ENCODE peak calls at places on chromosomes 13 and 19, in four cellular contexts. F, X, L and N are unnamed samples.

GRCh38 chr19:57310792-57311191 is 9.5 kb upstream of the ZNF543 start:
- DNase-seq in F (no peak), X (no peak), L (no peak), N (no peak)

GRCh38 chr19:38759590-38760003 is 13.7 kb downstream of the LGALS7 start:
- DNase-seq in F (no peak), X (no peak), L (no peak), N (peak; percentile 59)

GRCh38 chr19:13083627-13084026 is 19.0 kb downstream of the LYL1 start:
- DNase-seq in F (no peak), X (no peak), L (no peak), N (no peak)

GRCh38 chr19:14772467-14772866 is 5.9 kb downstream of the ADGRE2 start:
- DNase-seq in F (no peak), X (no peak), L (no peak), N (no peak)

GRCh38 chr13:94268661-94269060 is 210.8 kb downstream of the DCT start:
- DNase-seq in F (no peak), X (no peak), L (no peak), N (no peak)

GRCh38 chr13:42392706-42393572 is 121.0 kb downstream of the AKAP11 start:
- DNase-seq in F (no peak), X (no peak), L (no peak), N (no peak)

GRCh38 chr13:27621116-27621365 is 651 bp upstream of the POLR1D start:
- DNase-seq in F (no peak), X (peak; percentile 40), L (no peak), N (no peak)

GRCh38 chr19:12784871-12785430 is 6.3 kb upstream of the JUNB start:
- DNase-seq in F (peak; percentile 49), X (no peak), L (no peak), N (no peak)

GRCh38 chr13:57624565-57625435 is 6.7 kb upstream of the PCDH17 start:
- DNase-seq in F (peak; percentile 44), X (no peak), L (peak; percentile 77), N (no peak)

GRCh38 chr13:46668302-46668720 is 115.3 kb downstream of the LRCH1 start:
- DNase-seq in F (no peak), X (no peak), L (no peak), N (peak; percentile 44)

GRCh38 chr19:21765151-21765550 is 2.2 kb downstream of the ZNF100 start:
- DNase-seq in F (no peak), X (peak; percentile 2), L (no peak), N (no peak)

GRCh38 chr19:54430306-54431254 is 15.3 kb downstream of the TTYH1 start:
- DNase-seq in F (peak; percentile 86), X (peak; percentile 21), L (no peak), N (no peak)

GRCh38 chr19:58491393-58491792 is 15.2 kb downstream of the ZNF446 start:
- DNase-seq in F (no peak), X (no peak), L (no peak), N (no peak)

GRCh38 chr13:44244288-44244687 is 129.3 kb upstream of the SERP2 start:
- DNase-seq in F (no peak), X (peak; percentile 70), L (no peak), N (no peak)

GRCh38 chr19:45774765-45775164 is 5.7 kb upstream of the SIX5 start:
- DNase-seq in F (no peak), X (no peak), L (no peak), N (peak; percentile 32)

GRCh38 chr19:30066781-30067759 is 125.0 kb downstream of the URI1 start:
- DNase-seq in F (peak; percentile 18), X (no peak), L (no peak), N (no peak)

GRCh38 chr13:112184851-112185371 is 118.0 kb downstream of the SOX1 start:
- DNase-seq in F (no peak), X (no peak), L (no peak), N (no peak)

GRCh38 chr19:33734913-33735312 is 61.8 kb upstream of the KCTD15 start:
- DNase-seq in F (peak; percentile 69), X (no peak), L (no peak), N (no peak)

GRCh38 chr13:75788494-75788991 is 152.4 kb downstream of the LMO7 start:
- DNase-seq in F (no peak), X (no peak), L (no peak), N (peak; percentile 74)

GRCh38 chr19:12967907-12968306 is 1.5 kb upstream of the DAND5 start:
- DNase-seq in F (no peak), X (no peak), L (no peak), N (no peak)

GRCh38 chr13:81171065-81171647 is 830.2 kb upstream of the SPRY2 start:
- DNase-seq in F (peak; percentile 12), X (peak; percentile 3), L (peak; percentile 9), N (no peak)

GRCh38 chr13:22828081-22828480 is 352.7 kb upstream of the SGCG start:
- DNase-seq in F (no peak), X (no peak), L (no peak), N (no peak)

GRCh38 chr13:103036268-103036667 is 29.9 kb downstream of the SLC10A2 start:
- DNase-seq in F (no peak), X (no peak), L (no peak), N (no peak)

GRCh38 chr13:99356216-99357089 is 49.3 kb upstream of the GPR183 start:
- DNase-seq in F (no peak), X (no peak), L (no peak), N (no peak)

GRCh38 chr19:40414536-40415535 is 1.7 kb upstream of the PRX start:
- DNase-seq in F (peak; percentile 12), X (no peak), L (no peak), N (no peak)

GRCh38 chr19:14383556-14383897 is 2.3 kb downstream of the ADGRE5 start:
- DNase-seq in F (no peak), X (no peak), L (no peak), N (peak; percentile 51)

GRCh38 chr13:21800847-21801616 is 130.2 kb downstream of the FGF9 start:
- DNase-seq in F (no peak), X (no peak), L (no peak), N (no peak)

GRCh38 chr13:77379508-77379907 is 52.6 kb upstream of the MYCBP2 start:
- DNase-seq in F (no peak), X (no peak), L (no peak), N (no peak)

GRCh38 chr19:18867751-18868150 is 28.2 kb downstream of the CERS1 start:
- DNase-seq in F (no peak), X (no peak), L (no peak), N (no peak)

GRCh38 chr13:90690458-90691063 is 656.9 kb upstream of the MIR17HG start:
- DNase-seq in F (no peak), X (no peak), L (no peak), N (no peak)

GRCh38 chr13:44271915-44272341 is 101.7 kb upstream of the SERP2 start:
- DNase-seq in F (peak; percentile 55), X (no peak), L (no peak), N (no peak)

GRCh38 chr19:51166846-51167490 is 24.9 kb downstream of the SIGLEC7 start:
- DNase-seq in F (no peak), X (no peak), L (no peak), N (peak; percentile 31)

GRCh38 chr19:53002479-53002878 is 11.2 kb upstream of the ERVV-1 start:
- DNase-seq in F (no peak), X (no peak), L (no peak), N (no peak)

GRCh38 chr13:113904411-113904810 is 40.5 kb upstream of the GAS6 start:
- DNase-seq in F (no peak), X (no peak), L (no peak), N (peak; percentile 44)

GRCh38 chr13:51838235-51838846 is 6.6 kb downstream of the TMEM272 start:
- DNase-seq in F (no peak), X (no peak), L (no peak), N (no peak)

GRCh38 chr13:43360196-43360595 is 336.8 kb downstream of the DNAJC15 start:
- DNase-seq in F (no peak), X (no peak), L (no peak), N (no peak)

GRCh38 chr19:39845621-39846175 is 481 bp downstream of the FBL start:
- DNase-seq in F (peak; percentile 73), X (no peak), L (no peak), N (no peak)

GRCh38 chr13:59689057-59689456 is 474.7 kb downstream of the DIAPH3 start:
- DNase-seq in F (no peak), X (no peak), L (no peak), N (no peak)

GRCh38 chr13:113584870-113585671 is 518 bp downstream of the TFDP1 start:
- DNase-seq in F (peak; percentile 77), X (no peak), L (no peak), N (peak; percentile 24)

GRCh38 chr13:113164492-113164891 is 6.0 kb downstream of the PROZ start:
- DNase-seq in F (no peak), X (no peak), L (no peak), N (no peak)

DNA sequence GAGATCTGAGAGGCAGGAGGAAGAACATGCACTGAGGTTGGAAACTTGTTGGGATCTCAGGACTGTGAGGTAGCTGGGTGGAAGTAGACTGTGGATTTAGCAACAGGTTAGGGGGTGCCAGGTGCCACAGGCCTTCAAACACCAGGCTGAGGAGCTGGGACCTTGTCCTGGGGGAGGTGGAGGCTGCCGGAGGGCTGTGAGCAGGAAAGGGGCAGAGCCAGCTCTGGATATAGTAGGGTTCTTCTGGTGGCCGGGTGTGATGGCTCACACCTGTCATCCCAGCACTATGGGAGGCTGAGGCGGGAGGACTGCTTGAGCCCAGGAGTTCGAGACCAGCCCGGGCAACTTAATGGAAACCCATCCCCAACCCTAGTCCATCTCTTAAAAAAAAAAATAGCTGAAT is 3.1 kb downstream of the FUZ start:
- DNase-seq in F (no peak), X (no peak), L (no peak), N (no peak)
- H3K27ac ChIP-seq in F (peak overlapping the region; percentile 36), X (peak overlapping the region; percentile 63), L (no peak overlapping the region), N (no peak overlapping the region)

DNA sequence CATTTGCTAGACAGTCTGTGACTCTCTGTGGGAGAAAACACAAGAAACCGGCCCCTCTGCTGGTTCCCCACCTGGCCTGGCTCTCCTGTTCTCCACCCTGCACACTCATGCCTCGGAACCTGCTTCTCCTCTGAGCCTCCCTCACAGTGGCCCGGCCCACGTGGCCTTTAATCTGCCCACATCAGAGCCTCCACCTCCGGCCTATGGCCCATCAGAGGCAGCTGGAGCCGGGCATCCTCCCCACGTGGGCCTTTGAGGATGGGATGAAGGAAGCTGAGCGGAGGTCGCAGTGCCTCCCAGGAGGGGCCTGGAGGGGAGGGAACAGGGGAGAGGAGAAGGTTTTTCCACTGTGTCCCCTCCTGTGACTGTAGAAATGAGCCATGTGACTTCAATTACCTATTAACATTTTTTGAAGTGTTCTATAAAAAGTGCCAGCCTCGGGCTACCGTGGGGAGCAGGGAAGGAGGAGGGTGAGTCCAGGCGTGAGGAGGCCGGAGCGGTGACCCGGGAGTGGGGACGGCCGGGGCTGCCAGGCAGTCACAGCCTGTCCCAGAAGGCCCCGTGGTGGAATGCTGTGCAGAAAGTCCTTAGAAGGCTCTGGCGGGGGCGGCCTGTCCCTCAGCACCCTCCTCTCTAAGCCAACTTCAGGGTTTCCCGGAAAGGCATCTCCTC is 24.6 kb upstream of the SLC1A5 start:
- DNase-seq in F (peak; percentile 67), X (no peak), L (no peak), N (no peak)
- H3K4me1 ChIP-seq in F (peaks cover 13% of the 10 kb centered on the region), X (peaks cover 58% of the 10 kb centered on the region), L (peaks cover 8% of the 10 kb centered on the region), N (no peaks in the 10 kb centered on the region)

GRCh38 chr19:48845384-48845783 is 9.1 kb upstream of the HSD17B14 start:
- DNase-seq in F (no peak), X (no peak), L (no peak), N (no peak)
- H3K9ac ChIP-seq in F (no peak overlapping the region), X (no peak overlapping the region), L (no peak overlapping the region), N (no peak overlapping the region)

GRCh38 chr19:35430382-35431146 is 17.5 kb upstream of the FFAR2 start:
- DNase-seq in F (no peak), X (no peak), L (no peak), N (no peak)
- H3K27ac ChIP-seq in F (no peak overlapping the region), X (no peak overlapping the region), L (no peak overlapping the region), N (peak overlapping the region; percentile 40)